ENCODE peak calls at places on chromosomes 13 and 19, in four cellular contexts. One of them, this sample, is unnamed.

GRCh38 chr13:102812616-102813287 is 13.8 kb downstream of the BIVM start:
- DNase-seq in H1: no peak
- DNase-seq in Peyer's patch: no peak
- DNase-seq in transverse colon: no peak
- DNase-seq in this sample: no peak

GRCh38 chr13:25807562-25807961 is 244.3 kb downstream of the SHISA2 start:
- DNase-seq in transverse colon: no peak
- DNase-seq in H1: no peak
- DNase-seq in Peyer's patch: no peak
- DNase-seq in this sample: no peak

GRCh38 chr19:47447470-47448359 is 24.0 kb downstream of the SLC8A2 start:
- DNase-seq in transverse colon: peak
- DNase-seq in Peyer's patch: no peak
- DNase-seq in H1: peak
- DNase-seq in this sample: no peak

GRCh38 chr19:51691122-51692064 is 1.7 kb upstream of the SPACA6 start:
- DNase-seq in Peyer's patch: no peak
- DNase-seq in transverse colon: no peak
- DNase-seq in H1: no peak
- DNase-seq in this sample: no peak

GRCh38 chr13:59680429-59681024 is 483.2 kb downstream of the DIAPH3 start:
- DNase-seq in H1: no peak
- DNase-seq in Peyer's patch: no peak
- DNase-seq in transverse colon: no peak
- DNase-seq in this sample: no peak

GRCh38 chr13:105442941-105443340 is 1092.5 kb downstream of the EFNB2 start:
- DNase-seq in transverse colon: no peak
- DNase-seq in H1: no peak
- DNase-seq in Peyer's patch: no peak
- DNase-seq in this sample: no peak

GRCh38 chr13:110399801-110400200 is 92.7 kb downstream of the COL4A2 start:
- DNase-seq in Peyer's patch: no peak
- DNase-seq in H1: no peak
- DNase-seq in transverse colon: no peak
- DNase-seq in this sample: no peak

GRCh38 chr19:51327066-51327985 is 14.6 kb downstream of the VSIG10L start:
- DNase-seq in H1: peak
- DNase-seq in transverse colon: peak
- DNase-seq in Peyer's patch: no peak
- DNase-seq in this sample: no peak

GRCh38 chr19:2049741-2050348 is 1.2 kb downstream of the MKNK2 start:
- DNase-seq in transverse colon: peak
- DNase-seq in H1: no peak
- DNase-seq in Peyer's patch: peak
- DNase-seq in this sample: peak

GRCh38 chr19:17129377-17129776 is 53.8 kb downstream of the MYO9B start:
- DNase-seq in transverse colon: no peak
- DNase-seq in Peyer's patch: no peak
- DNase-seq in H1: no peak
- DNase-seq in this sample: no peak

GRCh38 chr13:86581711-86582110 is 782.5 kb upstream of the SLITRK6 start:
- DNase-seq in H1: no peak
- DNase-seq in Peyer's patch: no peak
- DNase-seq in transverse colon: no peak
- DNase-seq in this sample: no peak

GRCh38 chr13:33610471-33611015 is 207.4 kb upstream of the RFC3 start:
- DNase-seq in transverse colon: peak
- DNase-seq in H1: peak
- DNase-seq in Peyer's patch: peak
- DNase-seq in this sample: no peak
- TF ChIP-seq POLR2A in transverse colon: no peak
- TF ChIP-seq POLR2A in H1: no peak
- TF ChIP-seq POLR2A in Peyer's patch: no peak
- TF ChIP-seq POLR2A in this sample: no peak

DNA sequence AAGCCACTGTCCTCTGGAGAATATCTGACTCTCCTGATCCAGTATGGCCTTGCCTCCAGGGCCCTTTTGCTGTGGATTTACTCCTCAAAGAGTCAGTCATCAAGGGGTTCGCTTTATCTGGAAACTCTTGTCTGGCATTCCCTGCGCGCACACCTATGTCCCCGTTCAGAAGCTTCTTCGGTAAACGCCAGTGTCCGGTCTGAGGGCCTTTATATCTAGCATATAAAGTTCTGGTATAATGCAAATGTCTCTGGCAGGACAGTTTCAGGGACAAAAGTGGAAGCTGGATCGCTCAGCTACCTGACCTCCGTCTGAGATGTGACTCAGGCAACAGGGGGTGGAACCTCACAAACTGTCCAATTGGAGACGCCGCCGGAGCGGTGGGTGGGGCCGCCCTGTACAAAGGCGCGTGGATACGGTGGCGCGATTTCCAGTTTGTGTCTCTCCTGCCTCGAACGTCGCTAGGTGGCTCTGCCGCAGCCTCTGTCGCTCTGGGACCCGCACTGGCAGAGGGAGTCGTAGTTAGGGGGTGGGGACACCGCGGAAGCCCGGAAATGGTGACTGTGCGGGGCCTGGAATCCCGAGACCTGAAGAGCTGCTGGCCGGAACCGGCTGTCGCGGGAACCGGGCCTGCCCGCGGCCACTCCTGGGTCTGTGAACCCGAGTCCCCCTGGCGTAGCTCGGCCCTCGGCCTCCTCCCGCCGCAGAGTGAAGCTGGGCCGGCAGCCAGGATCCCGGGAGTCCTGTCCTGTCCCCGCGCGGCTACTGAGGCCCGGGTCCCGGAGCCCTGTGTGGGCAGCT is 10.6 kb upstream of the ZNF709 start:
- DNase-seq in Peyer's patch: peak
- DNase-seq in transverse colon: peak
- DNase-seq in H1: peak
- DNase-seq in this sample: peak
- H3K4me3 ChIP-seq in Peyer's patch: peak
- H3K4me3 ChIP-seq in transverse colon: peak
- H3K4me3 ChIP-seq in H1: peak
- H3K4me3 ChIP-seq in this sample: peak

DNA sequence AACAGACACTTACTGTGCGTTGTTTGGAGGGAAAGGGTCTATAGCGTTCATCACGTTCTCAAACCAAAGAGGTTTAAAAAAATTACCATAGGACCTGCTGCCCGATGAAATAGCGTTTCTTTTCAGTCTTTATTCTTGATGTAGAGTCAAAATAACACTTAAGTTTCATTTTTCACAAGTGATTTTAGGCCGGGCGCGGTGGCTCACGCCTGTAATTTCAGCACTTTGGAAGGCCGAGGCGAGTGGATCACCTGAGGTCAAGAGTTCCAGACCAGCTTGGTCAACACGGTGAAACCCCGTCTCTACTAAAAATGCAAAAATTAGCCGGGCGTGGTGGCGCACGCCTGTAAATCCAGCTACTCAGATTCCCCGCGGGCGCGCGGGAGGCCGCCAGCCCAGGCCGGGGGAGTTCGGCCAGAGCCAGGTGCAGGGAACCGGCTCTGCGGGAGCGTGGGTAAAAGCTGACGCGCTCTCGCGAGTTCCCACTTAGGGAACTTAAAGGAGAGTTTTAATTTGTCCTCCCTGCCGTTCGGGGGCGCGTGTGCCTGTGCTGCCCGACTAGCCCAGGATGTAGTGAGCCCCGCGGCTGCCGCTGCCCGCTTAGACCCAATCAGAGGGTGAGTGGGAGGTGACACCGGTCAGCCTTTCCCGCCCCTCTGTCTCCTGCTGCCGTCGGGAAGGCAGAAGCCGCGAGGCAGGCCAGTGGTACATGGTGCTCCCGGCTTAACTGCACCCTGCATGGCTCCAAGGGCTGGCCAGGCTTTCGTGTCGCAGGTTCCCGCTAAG is 35.8 kb upstream of the NEK3 start:
- DNase-seq in Peyer's patch: peak
- DNase-seq in H1: peak
- DNase-seq in transverse colon: peak
- DNase-seq in this sample: peak
- TF ChIP-seq POLR2A in Peyer's patch: no peak
- TF ChIP-seq POLR2A in H1: no peak
- TF ChIP-seq POLR2A in transverse colon: peak
- TF ChIP-seq POLR2A in this sample: no peak

DNA sequence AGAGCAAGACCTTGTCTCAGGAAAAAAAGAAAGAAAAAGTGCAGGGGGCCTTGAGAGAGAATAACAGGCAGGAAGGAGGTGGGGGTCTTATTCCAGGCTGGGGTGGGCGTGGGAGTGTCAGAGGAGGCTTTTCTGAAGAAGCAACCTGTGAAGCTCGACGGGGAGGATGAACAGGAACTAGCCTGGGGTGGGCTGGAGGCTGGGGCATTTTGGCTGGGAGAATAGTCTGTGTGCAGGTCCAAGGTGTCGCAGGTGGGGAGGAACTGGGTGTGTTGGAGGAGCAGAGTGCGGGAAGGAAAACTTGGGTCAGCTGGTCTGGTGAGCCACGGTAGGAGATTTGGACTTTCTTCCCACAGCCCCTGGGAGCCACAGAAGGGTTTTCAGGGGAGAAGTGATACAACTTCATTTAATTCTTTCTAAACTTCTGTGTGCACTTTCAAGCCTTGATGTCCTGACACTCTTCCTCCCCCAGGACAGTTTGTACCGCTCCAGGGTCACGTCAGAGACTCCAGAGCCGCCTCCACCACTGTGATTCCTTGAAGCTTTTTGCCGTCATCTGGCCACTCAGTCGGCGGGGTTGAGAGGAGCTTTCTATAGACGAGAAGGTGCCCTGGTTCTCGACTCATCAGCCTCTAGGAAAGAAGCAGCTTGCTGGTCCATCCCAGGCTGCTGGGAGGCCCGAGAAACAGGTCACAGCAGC is 138.7 kb downstream of the SIPA1L3 start:
- DNase-seq in H1: no peak
- DNase-seq in transverse colon: no peak
- DNase-seq in Peyer's patch: peak
- DNase-seq in this sample: no peak
- H3K4me3 ChIP-seq in H1: no peak
- H3K4me3 ChIP-seq in transverse colon: no peak
- H3K4me3 ChIP-seq in Peyer's patch: no peak
- H3K4me3 ChIP-seq in this sample: no peak

DNA sequence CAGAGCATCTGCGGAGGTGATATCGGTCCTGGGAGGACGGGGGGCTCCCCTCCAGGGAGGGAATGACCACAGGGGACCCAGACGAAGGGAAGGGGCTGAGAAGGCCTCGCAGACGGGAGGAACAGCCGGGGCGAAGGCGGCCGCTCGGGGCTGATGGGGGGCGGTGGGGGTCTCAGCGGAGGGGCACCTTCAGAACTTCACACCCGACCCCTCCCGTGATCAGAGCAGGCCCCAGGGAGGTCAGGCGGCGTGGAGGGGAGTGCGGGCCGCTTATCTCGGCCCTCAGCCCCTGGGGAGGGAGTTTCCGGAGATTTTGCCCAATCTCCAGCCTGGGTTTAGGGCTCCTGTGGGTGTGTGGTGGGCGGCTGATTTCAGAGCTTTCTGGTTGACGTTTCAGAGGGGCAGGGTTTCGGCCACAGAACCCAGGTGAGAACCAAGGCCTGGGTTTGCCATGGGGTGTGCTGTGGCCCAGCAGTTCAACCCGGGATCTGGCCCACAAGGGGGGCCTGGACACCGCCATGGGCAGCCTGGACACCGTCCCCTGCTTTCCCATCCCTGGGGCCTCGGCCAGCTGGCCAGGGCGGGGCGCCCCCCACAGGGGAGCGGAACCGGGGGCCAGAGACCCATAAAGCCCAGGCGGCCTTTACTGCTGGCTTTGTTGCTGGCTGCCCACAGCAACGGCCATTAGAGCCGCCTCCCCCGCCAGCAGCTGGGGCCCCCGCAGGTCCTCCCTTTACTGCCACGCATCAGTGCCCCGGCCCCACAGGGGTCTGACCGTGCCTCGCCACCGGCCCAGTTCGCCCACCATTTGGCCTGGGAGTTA is 29.0 kb downstream of the ARID3A start:
- DNase-seq in H1: no peak
- DNase-seq in transverse colon: peak
- DNase-seq in Peyer's patch: peak
- DNase-seq in this sample: no peak
- TF ChIP-seq POLR2A in H1: no peak
- TF ChIP-seq POLR2A in transverse colon: no peak
- TF ChIP-seq POLR2A in Peyer's patch: no peak
- TF ChIP-seq POLR2A in this sample: no peak

DNA sequence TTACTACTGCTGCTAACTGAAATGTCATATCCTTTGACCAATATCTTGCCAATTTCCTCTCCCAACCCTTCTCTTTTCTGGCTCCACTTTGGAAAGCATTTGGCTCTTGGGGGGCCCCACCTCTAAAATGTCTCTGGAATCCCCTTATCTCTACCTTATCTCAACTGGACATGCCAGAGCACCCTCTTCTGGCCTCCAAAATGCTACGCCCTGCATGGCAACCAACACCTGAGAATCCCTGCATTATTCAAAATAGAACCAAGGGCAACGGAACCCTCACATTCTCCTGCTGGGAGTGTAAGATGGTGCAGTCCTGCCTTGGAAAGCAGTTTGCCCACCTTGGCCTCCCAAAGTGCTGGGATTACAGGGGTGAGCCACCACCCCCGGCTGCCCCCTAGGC is 35.3 kb downstream of the CERS4 start:
- DNase-seq in Peyer's patch: no peak
- DNase-seq in H1: no peak
- DNase-seq in transverse colon: no peak
- DNase-seq in this sample: no peak
- H3K4me3 ChIP-seq in Peyer's patch: no peak
- H3K4me3 ChIP-seq in H1: no peak
- H3K4me3 ChIP-seq in transverse colon: no peak
- H3K4me3 ChIP-seq in this sample: no peak

DNA sequence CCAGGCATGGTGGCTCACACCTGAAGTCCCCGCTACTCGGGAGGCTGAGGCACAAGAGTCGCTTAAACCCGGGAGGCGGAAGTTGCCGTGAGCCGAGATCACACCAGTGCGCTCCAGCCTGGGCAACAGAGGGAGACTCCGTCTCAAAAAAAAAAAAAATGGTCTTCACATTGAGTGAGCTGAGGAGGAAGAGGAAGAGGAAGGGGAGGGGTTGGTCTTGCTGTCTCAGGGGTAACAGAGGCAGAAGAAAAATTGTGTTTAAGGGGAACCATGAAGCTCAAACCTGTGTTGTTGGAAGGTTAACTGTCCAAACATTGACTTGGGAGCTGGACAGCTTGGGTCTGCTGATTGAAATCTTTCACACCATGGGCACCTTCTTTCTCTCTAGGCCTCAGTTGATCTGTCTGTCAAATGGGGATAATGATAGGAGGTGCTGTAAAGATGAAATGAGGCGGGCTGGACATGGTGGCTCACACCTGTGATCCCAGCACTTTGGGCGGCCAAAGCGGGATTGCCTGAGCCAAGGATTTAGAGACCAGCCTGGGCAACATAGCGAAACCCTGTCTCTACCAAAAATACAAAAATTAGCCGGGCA is 9.8 kb upstream of the SLC44A2 start:
- DNase-seq in H1: no peak
- DNase-seq in transverse colon: no peak
- DNase-seq in Peyer's patch: no peak
- DNase-seq in this sample: no peak
- TF ChIP-seq POLR2A in H1: no peak
- TF ChIP-seq POLR2A in transverse colon: no peak
- TF ChIP-seq POLR2A in Peyer's patch: no peak
- TF ChIP-seq POLR2A in this sample: no peak

This sample was measured in breast epithelium.